ENCODE peak calls at places on chromosomes 11 and 22, in four cellular contexts. Q is foreskin fibroblast, H is ELR, Z is globus pallidus. B is an unnamed sample.

GRCh38 chr11:107565219-107565937 is at the start of gene ALKBH8:
- DNase-seq in Q (peak; percentile 87), H (peak; percentile 81), Z (peak; percentile 81), B (peak; percentile 88)

GRCh38 chr22:42560781-42561180 is 7.0 kb downstream of the SERHL2 start:
- DNase-seq in Z (no peak), Q (peak; percentile 24), H (peak; percentile 53), B (no peak)

GRCh38 chr22:46731246-46732040 is 6.6 kb downstream of the CERK start:
- DNase-seq in Z (no peak), H (no peak), Q (peak; percentile 55), B (no peak)

GRCh38 chr22:43109921-43110443 is 568 bp upstream of the BIK start:
- DNase-seq in H (no peak), Z (no peak), Q (peak; percentile 29), B (no peak)

GRCh38 chr11:121723261-121723741 is 270.5 kb upstream of the SORL1-AS1 start:
- DNase-seq in Z (peak; percentile 79), H (no peak), Q (peak; percentile 49), B (peak; percentile 66)

GRCh38 chr11:70579376-70579955 is 181.1 kb downstream of the CTTN start:
- DNase-seq in Z (no peak), H (no peak), Q (no peak), B (no peak)

GRCh38 chr11:66046901-66047300 is 2.1 kb downstream of the GAL3ST3 start:
- DNase-seq in H (no peak), Q (no peak), Z (no peak), B (no peak)

GRCh38 chr22:20027966-20028854 is 7.3 kb downstream of the TANGO2 start:
- DNase-seq in Q (peak; percentile 46), Z (no peak), H (peak; percentile 57), B (no peak)

GRCh38 chr22:41907436-41908401 is 7.2 kb downstream of the SHISA8 start:
- DNase-seq in Q (peak; percentile 40), Z (no peak), H (peak; percentile 66), B (no peak)

GRCh38 chr22:39098026-39098425 is 982 bp downstream of the APOBEC3H start:
- DNase-seq in H (no peak), Z (no peak), Q (no peak), B (no peak)

GRCh38 chr11:112518371-112518770 is 257.7 kb upstream of the PLET1 start:
- DNase-seq in Q (no peak), Z (no peak), H (no peak), B (no peak)

GRCh38 chr11:6911946-6912345 is 8.9 kb upstream of the OR2D3 start:
- DNase-seq in H (peak; percentile 41), Q (peak; percentile 35), Z (no peak), B (no peak)

GRCh38 chr22:41518048-41518347 is 26.3 kb downstream of the POLR3H start:
- DNase-seq in Z (no peak), Q (no peak), H (no peak), B (no peak)

GRCh38 chr22:40216041-40216756 is 38.5 kb downstream of the TNRC6B start:
- DNase-seq in Q (no peak), H (no peak), Z (no peak), B (no peak)

GRCh38 chr22:37746366-37747089 is 49.7 kb downstream of the TRIOBP start:
- DNase-seq in Z (no peak), Q (peak; percentile 49), H (peak; percentile 52), B (no peak)

GRCh38 chr11:45556851-45557707 is 108.3 kb downstream of the CHST1 start:
- DNase-seq in H (peak; percentile 38), Q (peak; percentile 36), Z (no peak), B (no peak)

GRCh38 chr22:17095538-17095937 is 10.7 kb downstream of the IL17RA start:
- DNase-seq in Q (peak; percentile 27), H (peak; percentile 29), Z (no peak), B (no peak)

GRCh38 chr11:102705626-102706025 is at the start of gene MMP27:
- DNase-seq in Q (peak; percentile 24), H (no peak), Z (no peak), B (no peak)

GRCh38 chr11:62592989-62593421 is 1.7 kb upstream of the TUT1 start:
- DNase-seq in H (no peak), Q (no peak), Z (peak; percentile 90), B (peak; percentile 63)

GRCh38 chr11:96306600-96306932 is 36.4 kb downstream of the MAML2 start:
- DNase-seq in H (peak; percentile 69), Q (no peak), Z (no peak), B (no peak)

GRCh38 chr11:66069715-66070603 is at the start of gene PACS1:
- DNase-seq in Z (peak; percentile 70), H (peak; percentile 75), Q (peak; percentile 92), B (peak; percentile 65)

GRCh38 chr11:126919147-126919823 is 81.3 kb downstream of the KIRREL3 start:
- DNase-seq in H (no peak), Q (no peak), Z (no peak), B (no peak)

GRCh38 chr22:38316340-38317236 is 645 bp downstream of the CSNK1E start:
- DNase-seq in Q (peak; percentile 83), Z (peak; percentile 87), H (peak; percentile 65), B (peak; percentile 87)

GRCh38 chr22:28442264-28442950 is 237.2 kb downstream of the TTC28 start:
- DNase-seq in H (peak; percentile 79), Q (peak; percentile 89), Z (peak; percentile 86), B (peak; percentile 86)

GRCh38 chr11:117649656-117650055 is 147.4 kb downstream of the DSCAML1 start:
- DNase-seq in Z (no peak), H (no peak), Q (no peak), B (no peak)

GRCh38 chr11:3644817-3645235 is at the start of gene ART1:
- DNase-seq in Q (no peak), Z (no peak), H (peak; percentile 10), B (no peak)

GRCh38 chr11:133086518-133086917 is 445.8 kb downstream of the OPCML start:
- DNase-seq in Q (no peak), Z (no peak), H (no peak), B (no peak)

GRCh38 chr11:58905141-58905715 is 34.1 kb upstream of the GLYATL1 start:
- DNase-seq in Z (peak; percentile 16), H (peak; percentile 83), Q (peak; percentile 89), B (no peak)

B was measured in midbrain.